ENCODE peak calls at places on chromosomes 13 and 19, in five cellular contexts. K is heart left ventricle, O is A549, F is stomach, M is psoas muscle. P is an unnamed sample.

GRCh38 chr19:23867895-23868294 is 46.8 kb upstream of the ZNF726 start:
- DNase-seq in M (no peak), F (no peak), K (no peak), O (no peak), P (peak)

GRCh38 chr13:66673401-66673800 is 556.7 kb downstream of the PCDH9 start:
- DNase-seq in O (no peak), F (no peak), M (no peak), K (no peak), P (no peak)

GRCh38 chr13:50393641-50394040 is 378.4 kb downstream of the KCNRG start:
- DNase-seq in F (no peak), M (no peak), O (no peak), K (peak), P (no peak)

GRCh38 chr19:3478409-3479176 is 1.7 kb downstream of the SMIM24 start:
- DNase-seq in K (no peak), M (no peak), O (no peak), F (no peak), P (no peak)

GRCh38 chr19:44718441-44719261 is 19.7 kb downstream of the CEACAM16 start:
- DNase-seq in F (peak), M (peak), K (peak), O (peak), P (no peak)

GRCh38 chr13:73677041-73677589 is 457.1 kb downstream of the KLF12 start:
- DNase-seq in F (no peak), O (peak), K (no peak), M (no peak), P (no peak)

GRCh38 chr13:72983085-72983768 is 75.6 kb upstream of the KLF5 start:
- DNase-seq in K (no peak), F (peak), O (no peak), M (no peak), P (no peak)

GRCh38 chr13:95614641-95615245 is 29.8 kb downstream of the DZIP1 start:
- DNase-seq in K (no peak), O (no peak), M (no peak), F (no peak), P (peak)

GRCh38 chr19:49475995-49476880 is 2.2 kb downstream of the FLT3LG start:
- DNase-seq in K (peak), M (peak), O (peak), F (no peak), P (no peak)

GRCh38 chr13:28499579-28499978 is 4.7 kb upstream of the FLT1 start:
- DNase-seq in O (no peak), K (no peak), F (no peak), M (no peak), P (no peak)

GRCh38 chr13:28494861-28495585 is at the start of gene FLT1:
- DNase-seq in K (peak), F (peak), M (peak), O (no peak), P (no peak)

GRCh38 chr13:28498481-28499115 is 3.7 kb upstream of the FLT1 start:
- DNase-seq in O (no peak), K (no peak), F (no peak), M (no peak), P (no peak)

GRCh38 chr13:28495586-28496564 is 947 bp upstream of the FLT1 start:
- DNase-seq in M (peak), F (no peak), K (no peak), O (no peak), P (no peak)

DNA sequence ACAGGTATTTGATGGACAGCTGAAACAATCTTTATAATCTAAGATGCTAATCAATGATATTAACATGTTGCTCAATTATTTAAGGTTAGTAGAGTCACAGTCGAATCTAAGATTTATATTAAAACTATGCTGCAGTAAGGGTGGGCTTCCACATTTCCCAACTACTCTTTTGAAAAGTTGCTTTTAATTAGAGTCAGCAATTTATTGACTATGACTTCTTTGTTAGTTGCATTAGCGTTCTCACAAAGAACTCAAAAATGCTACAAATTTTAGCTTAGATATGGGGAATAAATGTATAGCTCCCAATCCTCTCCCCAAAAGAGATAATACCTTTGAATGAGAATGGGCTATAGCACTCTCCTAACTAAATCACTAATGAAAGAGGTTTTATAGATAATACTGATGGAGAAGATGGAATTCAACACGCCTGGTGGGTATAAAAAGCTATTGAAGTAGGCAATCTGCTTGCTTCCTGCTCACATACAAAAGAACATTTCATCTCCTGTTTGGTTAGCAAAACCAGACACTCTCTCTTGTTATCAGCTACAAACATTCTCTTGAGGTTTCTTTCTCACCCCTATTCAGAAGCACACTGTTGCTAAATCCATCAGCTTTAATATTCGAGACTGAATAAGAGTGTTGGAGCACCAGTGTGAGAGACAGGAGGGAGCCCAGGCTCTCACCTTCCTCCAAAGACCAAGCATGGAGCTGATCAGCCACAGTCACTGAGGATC is 2.4 kb upstream of the FLT1 start:
- DNase-seq in M (no peak), K (no peak), O (no peak), F (no peak), P (no peak)
- TF ChIP-seq CTCF in M (no peak), K (no peak), O (no peak), F (no peak), P (no peak)

GRCh38 chr19:47729799-47730520 is 15.4 kb upstream of the NOP53 start:
- DNase-seq in O (peak), M (peak), F (peak), K (peak), P (no peak)

GRCh38 chr19:47730521-47730889 is 14.8 kb upstream of the NOP53 start:
- DNase-seq in K (no peak), O (no peak), F (no peak), M (no peak), P (no peak)

GRCh38 chr19:47726467-47726866 is 13.2 kb downstream of the EHD2 start:
- DNase-seq in K (no peak), F (no peak), O (no peak), M (no peak), P (no peak)

GRCh38 chr19:47730910-47731309 is 14.4 kb upstream of the NOP53 start:
- DNase-seq in O (no peak), F (no peak), M (no peak), K (no peak), P (no peak)

DNA sequence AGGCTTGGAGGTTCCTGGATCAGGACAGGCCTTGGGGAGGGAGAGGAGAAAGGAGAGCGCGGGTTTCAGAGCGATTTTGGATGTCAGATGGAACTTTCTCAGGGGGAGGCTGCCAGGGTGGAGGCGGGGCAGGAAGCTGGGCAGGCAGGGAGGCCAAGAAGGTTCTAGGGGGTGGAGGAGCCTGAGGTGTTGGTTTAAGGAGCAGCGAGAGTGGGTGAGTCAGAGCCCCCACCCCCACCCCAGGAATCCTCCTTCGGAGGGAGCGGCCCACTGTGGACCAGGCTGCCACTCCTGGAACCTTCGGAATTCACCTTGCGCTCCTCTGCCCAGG is 15.9 kb upstream of the NOP53 start:
- DNase-seq in F (peak), M (peak), O (peak), K (no peak), P (no peak)
- H3K4me3 ChIP-seq in F (peak), M (peak), O (peak), K (peak), P (no peak)

GRCh38 chr19:4980087-4980486 is 11.2 kb downstream of the KDM4B start:
- DNase-seq in F (no peak), M (no peak), K (no peak), O (no peak), P (no peak)

GRCh38 chr19:4977299-4978174 is 8.6 kb downstream of the KDM4B start:
- DNase-seq in O (no peak), M (peak), F (peak), K (peak), P (no peak)

GRCh38 chr19:4974855-4975469 is 6.0 kb downstream of the KDM4B start:
- DNase-seq in O (no peak), M (no peak), F (no peak), K (no peak), P (no peak)

GRCh38 chr19:4979211-4979807 is 10.4 kb downstream of the KDM4B start:
- DNase-seq in M (no peak), F (no peak), K (no peak), O (no peak), P (no peak)

DNA sequence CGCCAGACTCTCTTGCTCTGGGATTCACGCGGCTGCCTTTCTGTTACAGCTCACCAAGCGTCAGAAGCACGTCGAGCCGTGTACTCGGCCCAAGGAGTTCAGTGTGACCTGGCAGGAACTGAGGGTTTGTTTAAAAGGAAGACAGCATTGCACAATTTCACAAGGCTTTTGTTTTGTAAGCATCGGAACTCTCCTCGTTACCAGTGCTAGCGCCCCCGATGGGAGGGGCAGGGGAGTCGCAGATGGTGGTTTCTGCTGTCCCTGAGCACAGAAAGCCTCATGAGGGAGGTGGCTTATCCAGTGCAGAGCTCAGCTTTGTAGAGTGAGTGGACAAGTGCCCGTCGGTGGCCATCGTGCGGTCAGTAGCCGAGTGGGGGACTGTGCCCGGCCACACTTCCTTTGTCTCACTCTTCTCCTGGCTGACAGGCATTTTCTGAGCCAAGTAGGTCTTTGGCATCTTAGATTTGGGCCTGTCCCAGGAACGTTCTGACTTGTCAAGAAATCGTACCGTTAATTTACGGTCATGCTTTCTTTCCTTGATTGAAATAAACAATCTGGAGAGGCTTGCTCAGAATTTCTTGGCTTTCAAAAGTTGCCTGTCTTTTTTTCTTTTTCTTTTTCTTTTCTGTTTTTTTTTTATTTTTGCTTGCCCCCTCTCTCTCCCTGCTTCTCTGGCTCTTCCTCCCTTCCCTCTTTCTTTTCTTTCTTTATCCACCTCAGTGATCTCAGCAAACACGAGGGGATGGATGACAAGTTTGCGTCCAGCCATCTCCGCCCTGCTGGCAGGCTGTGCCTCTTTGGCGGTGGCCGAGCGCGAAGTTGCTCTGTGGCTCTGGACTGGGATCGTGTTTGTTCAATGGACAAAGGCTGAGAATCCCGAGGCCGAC is 7.7 kb downstream of the KDM4B start:
- DNase-seq in O (peak), M (peak), F (peak), K (peak), P (peak)
- TF ChIP-seq CTCF in O (peak), M (peak), F (no peak), K (no peak), P (peak)

DNA sequence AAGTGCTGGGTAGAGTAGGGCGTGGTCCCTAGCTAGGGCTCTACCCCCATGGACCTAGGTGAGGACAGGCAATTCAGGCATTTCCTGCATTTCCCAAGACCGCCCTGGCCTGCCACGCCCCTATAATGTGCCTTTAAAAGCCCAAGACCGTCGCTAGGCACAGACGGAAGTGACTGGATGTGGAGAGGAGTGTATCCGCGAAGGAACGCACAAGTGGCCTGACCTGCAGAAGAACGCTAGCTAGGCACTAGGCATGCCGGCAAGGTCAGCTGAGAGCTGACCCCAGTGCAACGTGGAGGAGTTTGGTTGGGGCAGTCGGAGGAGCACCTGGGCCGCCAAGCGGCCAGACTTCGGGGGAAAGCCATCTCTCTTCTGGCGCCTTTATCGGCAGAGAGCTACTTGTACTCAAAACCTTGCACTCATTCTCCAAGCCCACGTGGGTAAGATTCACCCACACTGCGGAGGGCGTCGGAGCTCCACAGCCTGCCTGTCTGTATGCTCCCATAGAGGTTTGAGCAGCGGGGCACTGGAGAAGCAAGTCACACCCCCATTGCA is 370.0 kb downstream of the FGF9 start:
- DNase-seq in O (peak), F (no peak), M (no peak), K (peak), P (no peak)
- H3K4me3 ChIP-seq in O (peak), F (no peak), M (no peak), K (peak), P (no peak)

DNA sequence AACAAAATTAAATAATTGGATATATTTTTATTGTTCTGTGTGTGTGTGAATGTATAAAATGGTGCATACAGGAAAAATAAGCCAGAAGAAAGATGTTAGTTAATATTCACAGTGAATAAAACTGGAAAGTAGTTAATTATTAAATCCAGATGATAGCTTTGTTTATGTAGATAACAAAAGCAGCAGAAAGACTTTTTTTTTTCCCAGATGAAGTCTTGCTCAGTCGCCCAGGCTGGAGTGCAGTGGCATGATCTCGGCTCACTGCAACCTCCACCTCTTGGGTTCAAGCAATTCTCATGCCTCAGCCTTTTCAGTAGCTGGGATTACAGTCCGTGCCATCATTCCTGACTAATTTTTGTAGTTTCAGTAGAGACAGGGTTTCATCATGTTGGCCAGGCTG is 140.1 kb downstream of the ZNF486 start:
- DNase-seq in M (no peak), O (no peak), F (no peak), K (no peak), P (no peak)
- TF ChIP-seq CTCF in M (no peak), O (no peak), F (no peak), K (no peak), P (no peak)

GRCh38 chr19:40193587-40193849 is 2.3 kb downstream of the MAP3K10 start:
- DNase-seq in M (no peak), F (no peak), K (no peak), O (no peak), P (no peak)
- H3K4me3 ChIP-seq in M (peak), F (no peak), K (no peak), O (no peak), P (no peak)

DNA sequence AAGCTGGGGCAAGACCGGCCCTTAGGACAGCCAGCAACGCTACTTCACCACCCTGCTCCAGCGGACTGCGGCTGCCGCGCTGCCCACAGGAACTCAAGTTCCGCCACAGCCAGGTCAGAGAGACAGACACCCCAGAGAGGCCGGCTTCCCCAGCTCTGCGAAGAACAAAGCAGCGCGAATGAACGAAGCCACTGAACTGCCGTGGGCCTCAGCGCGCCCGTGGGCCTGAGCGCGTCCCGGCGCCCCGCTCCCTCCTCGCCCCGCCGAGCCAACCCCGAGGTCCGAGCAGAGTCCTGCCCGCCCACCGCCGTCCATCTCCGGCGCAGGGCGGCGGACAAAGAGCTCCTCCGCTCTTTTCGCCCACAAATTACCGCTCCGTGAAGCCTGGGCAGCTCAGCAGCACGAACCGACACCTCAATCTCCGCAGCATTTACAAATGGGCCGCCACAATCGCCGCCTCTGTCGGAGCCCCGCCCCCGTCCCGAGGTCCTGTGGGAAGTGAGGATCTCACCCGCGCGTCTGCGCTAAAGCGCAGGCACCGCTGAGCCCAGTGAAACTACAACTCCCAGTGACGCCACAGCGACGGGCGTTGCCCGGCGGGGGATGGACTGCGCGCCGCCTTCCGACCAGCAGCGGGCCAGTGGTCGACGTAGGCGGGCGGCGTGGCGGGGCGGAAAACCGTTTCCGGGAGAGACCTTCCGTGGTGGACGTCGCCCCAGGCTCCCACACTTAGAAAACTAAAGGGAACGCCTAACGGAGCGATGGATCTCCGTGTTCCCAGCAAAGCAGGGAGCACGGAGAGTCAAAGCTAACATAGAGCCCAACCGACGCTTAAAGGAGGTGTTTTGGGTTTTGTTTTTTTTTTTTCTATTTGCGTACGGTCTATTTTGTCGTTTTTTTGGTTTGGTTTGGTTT is 158.7 kb downstream of the RNF17 start:
- DNase-seq in K (peak), M (peak), F (peak), O (peak), P (peak)
- TF ChIP-seq CTCF in K (no peak), M (peak), F (no peak), O (no peak), P (no peak)

GRCh38 chr13:90750957-90751356 is 596.5 kb upstream of the MIR17HG start:
- DNase-seq in F (no peak), K (no peak), O (no peak), M (no peak), P (no peak)

GRCh38 chr13:90746230-90746629 is 601.3 kb upstream of the MIR17HG start:
- DNase-seq in O (no peak), M (no peak), F (no peak), K (no peak), P (no peak)

GRCh38 chr13:90752070-90752469 is 595.4 kb upstream of the MIR17HG start:
- DNase-seq in F (no peak), O (no peak), K (no peak), M (no peak), P (no peak)

GRCh38 chr13:90750021-90750420 is 597.5 kb upstream of the MIR17HG start:
- DNase-seq in F (no peak), K (no peak), M (no peak), O (no peak), P (no peak)
- H3K4me3 ChIP-seq in F (no peak), K (no peak), M (no peak), O (no peak), P (no peak)